ENCODE peak calls at places on chromosomes 12 and 14, in seven cellular contexts. N is suprapubic skin, J is AG10803, Q is AG09309, E is AG04450, H is AG09319, A is cardiac muscle cell. W is an unnamed sample.

GRCh38 chr12:47920913-47921312 is 16.1 kb upstream of the VDR start:
- DNase-seq in E (no peak), J (no peak), A (no peak), H (no peak), Q (no peak), N (no peak), W (peak; percentile 53)

GRCh38 chr14:49732896-49733295 is 35.1 kb upstream of the KLHDC2 start:
- DNase-seq in A (no peak), N (no peak), J (no peak), E (no peak), Q (no peak), H (no peak), W (no peak)

GRCh38 chr12:114841557-114842251 is 157.7 kb upstream of the TBX3 start:
- DNase-seq in Q (no peak), N (no peak), A (no peak), E (no peak), J (no peak), H (no peak), W (no peak)

GRCh38 chr14:68932219-68932618 is 46.9 kb downstream of the ACTN1 start:
- DNase-seq in H (no peak), J (no peak), E (peak; percentile 59), A (no peak), N (no peak), Q (no peak), W (no peak)

GRCh38 chr12:125533434-125534029 is 468.3 kb downstream of the AACS start:
- DNase-seq in Q (no peak), A (no peak), N (no peak), J (no peak), H (no peak), E (no peak), W (no peak)

GRCh38 chr14:102474934-102475333 is 34.6 kb downstream of the ANKRD9 start:
- DNase-seq in A (peak; percentile 57), H (peak; percentile 7), E (peak; percentile 7), Q (no peak), J (peak; percentile 76), N (no peak), W (no peak)

GRCh38 chr14:102786758-102787157 is 9.5 kb downstream of the TRAF3 start:
- DNase-seq in J (no peak), H (no peak), A (no peak), N (no peak), E (no peak), Q (no peak), W (no peak)

GRCh38 chr12:3186546-3187237 is 109.5 kb downstream of the TSPAN9 start:
- DNase-seq in H (no peak), J (no peak), A (no peak), E (no peak), N (no peak), Q (no peak), W (no peak)

GRCh38 chr14:65228436-65228835 is 126.1 kb upstream of the MAX start:
- DNase-seq in Q (no peak), J (no peak), N (peak; percentile 14), A (no peak), E (no peak), H (no peak), W (no peak)

GRCh38 chr12:91361864-91362263 is 179.2 kb upstream of the DCN start:
- DNase-seq in J (peak; percentile 57), E (no peak), H (no peak), N (no peak), Q (no peak), A (peak; percentile 71), W (no peak)

GRCh38 chr12:52646613-52647012 is 5.4 kb downstream of the KRT2 start:
- DNase-seq in J (no peak), H (no peak), Q (no peak), A (no peak), E (no peak), N (no peak), W (peak; percentile 79)
- TF ChIP-seq CTCF in J (no peak), H (no peak), Q (no peak), A (no peak), E (no peak), N (no peak), W (no peak)

GRCh38 chr12:72036393-72036792 is 97.7 kb downstream of the TPH2 start:
- DNase-seq in A (no peak), Q (no peak), H (no peak), N (no peak), E (no peak), J (no peak), W (no peak)
- TF ChIP-seq CTCF in A (no peak), Q (no peak), H (no peak), N (no peak), E (no peak), J (no peak), W (no peak)

DNA sequence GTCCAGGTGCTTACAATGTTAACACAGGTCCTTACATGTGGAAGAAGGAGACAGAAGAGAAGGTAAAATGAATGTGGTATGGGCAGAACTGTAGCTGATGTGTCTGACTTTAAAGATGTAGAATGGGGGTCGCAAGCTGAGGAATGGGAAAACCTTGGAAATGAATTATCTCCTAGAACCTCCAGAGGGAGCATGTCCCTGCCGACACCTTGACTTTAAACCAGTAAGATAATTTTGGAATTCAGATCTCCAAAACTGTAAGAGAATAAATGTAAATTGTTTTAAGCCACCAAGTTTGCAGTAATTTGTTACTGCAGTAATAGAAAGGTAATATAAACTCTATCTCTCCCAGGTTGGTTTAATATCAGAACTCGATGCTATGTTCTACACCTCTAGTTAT is 80.1 kb upstream of the ALG10 start:
- DNase-seq in Q (no peak), H (no peak), A (no peak), J (no peak), N (no peak), E (no peak), W (no peak)
- TF ChIP-seq CTCF in Q (no peak), H (no peak), A (no peak), J (no peak), N (no peak), E (no peak), W (no peak)

DNA sequence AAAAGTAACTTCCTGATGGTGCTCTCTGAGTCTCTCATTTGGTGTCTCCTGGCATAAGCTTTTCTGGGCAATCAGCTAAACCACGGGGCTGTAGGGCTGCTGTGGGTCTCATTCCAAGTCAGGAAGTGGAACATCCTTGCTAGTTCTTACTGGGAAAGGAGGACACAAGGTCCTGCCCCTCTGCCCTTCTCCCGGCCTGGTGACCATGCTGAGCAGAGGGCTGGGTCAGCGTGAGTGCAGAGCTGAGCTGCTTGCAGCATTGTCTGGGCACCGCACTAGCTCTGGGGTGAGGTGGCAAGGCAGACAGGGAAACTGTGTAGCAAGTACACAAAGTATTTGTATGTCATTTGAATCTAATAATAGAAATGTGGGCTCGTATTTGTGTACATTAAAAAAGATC is 45.0 kb upstream of the ASPG start:
- DNase-seq in N (no peak), A (no peak), E (no peak), J (no peak), Q (no peak), H (no peak), W (no peak)
- TF ChIP-seq CTCF in N (no peak), A (no peak), E (no peak), J (no peak), Q (no peak), H (no peak), W (no peak)

DNA sequence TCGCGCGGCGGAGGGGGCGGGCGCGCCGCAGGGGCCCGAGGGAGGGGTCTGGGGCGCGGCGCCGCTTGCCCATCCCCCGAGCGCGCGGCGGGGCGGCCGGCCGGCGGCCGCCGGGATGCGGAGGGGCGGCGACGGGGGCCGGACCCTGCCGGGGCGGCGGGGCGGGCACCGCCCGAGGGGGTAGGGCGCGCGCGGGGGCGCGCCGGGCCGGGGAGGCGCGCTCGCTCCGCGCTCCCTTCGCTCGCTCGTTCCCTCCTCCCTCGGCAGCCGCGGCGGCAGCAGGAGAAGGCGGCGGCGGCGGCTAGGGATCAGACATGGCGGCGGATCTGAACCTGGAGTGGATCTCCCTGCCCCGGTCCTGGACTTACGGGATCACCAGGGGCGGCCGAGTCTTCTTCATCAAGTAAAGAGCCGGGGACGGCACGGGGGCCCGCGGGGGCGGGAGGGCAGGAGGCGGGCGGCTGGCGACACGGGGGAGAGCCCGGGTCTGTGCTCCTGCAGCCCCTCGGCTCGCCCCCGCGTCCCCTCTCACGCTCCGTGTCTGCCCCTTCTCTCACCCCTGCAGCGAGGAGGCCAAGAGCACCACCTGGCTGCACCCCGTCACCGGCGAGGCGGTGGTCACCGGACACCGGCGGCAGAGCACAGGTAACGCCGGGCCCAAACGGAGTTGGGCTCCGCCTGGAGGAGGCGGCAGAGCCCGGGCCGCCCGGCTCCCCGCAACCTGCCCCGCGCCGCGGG is at the start of gene PLEKHA5:
- DNase-seq in J (peak; percentile 71), A (peak; percentile 89), H (peak; percentile 43), E (peak; percentile 32), N (peak; percentile 84), Q (no peak), W (peak; percentile 88)
- TF ChIP-seq CTCF in J (no peak), A (no peak), H (no peak), E (peak; percentile 17), N (no peak), Q (no peak), W (peak; percentile 42)

GRCh38 chr12:20946732-20947131 is 136.2 kb downstream of the SLCO1B3 start:
- DNase-seq in Q (no peak), A (peak; percentile 0), H (no peak), N (no peak), E (no peak), J (no peak), W (no peak)

GRCh38 chr12:20950248-20950647 is 139.7 kb downstream of the SLCO1B3 start:
- DNase-seq in H (no peak), A (peak; percentile 15), Q (no peak), E (no peak), J (no peak), N (no peak), W (no peak)
- TF ChIP-seq CTCF in H (no peak), A (peak; percentile 22), Q (peak; percentile 34), E (no peak), J (peak; percentile 30), N (no peak), W (peak; percentile 57)

DNA sequence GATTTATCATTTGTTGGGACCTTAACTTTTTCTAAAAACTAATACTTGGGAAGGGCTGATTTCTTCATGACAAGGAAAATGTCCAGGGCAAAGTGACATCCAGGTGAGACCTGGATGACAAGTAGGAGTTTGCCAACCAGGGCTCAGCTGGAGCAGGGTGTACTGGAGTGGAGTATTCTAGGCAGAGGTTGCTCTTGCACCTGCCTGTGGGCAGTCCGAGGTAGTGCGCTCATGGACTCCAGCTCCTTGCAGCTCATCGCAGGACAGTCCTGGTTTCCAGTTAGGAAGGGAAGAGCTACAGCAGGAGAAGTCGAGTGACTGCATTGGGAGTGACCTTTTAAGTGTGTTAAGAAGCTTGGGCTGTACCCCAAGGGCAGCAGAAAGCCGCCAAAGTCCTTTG is 175.9 kb downstream of the PELI2 start:
- DNase-seq in H (no peak), A (no peak), J (no peak), N (no peak), E (no peak), Q (no peak), W (no peak)
- TF ChIP-seq CTCF in H (no peak), A (peak; percentile 2), J (no peak), N (no peak), E (no peak), Q (no peak), W (no peak)

DNA sequence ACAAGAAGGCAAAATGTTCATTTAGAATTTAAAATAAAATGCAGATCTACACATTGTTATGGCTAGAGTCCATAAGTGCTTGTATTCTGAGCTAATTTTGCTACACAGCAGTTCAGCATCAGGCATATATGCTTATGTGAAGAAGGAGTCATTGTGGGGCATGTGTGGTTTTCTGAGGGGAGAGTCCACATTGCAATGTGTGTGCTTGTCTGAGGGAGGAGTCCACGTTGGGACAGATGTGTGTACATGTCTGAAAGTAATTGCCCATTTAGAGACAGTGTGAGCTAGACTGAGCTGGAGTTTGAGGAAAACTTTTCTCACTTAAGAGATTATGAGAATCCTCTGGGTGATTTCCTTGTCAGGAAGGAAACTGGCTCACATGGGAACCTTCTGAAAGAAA is 767.9 kb downstream of the TMEM121 start:
- DNase-seq in E (no peak), H (no peak), A (no peak), J (no peak), N (no peak), Q (no peak), W (no peak)
- TF ChIP-seq CTCF in E (no peak), H (no peak), A (no peak), J (no peak), N (no peak), Q (no peak), W (no peak)

W was measured in osteocyte.